ENCODE peak calls at places on chromosomes 7 and 10, in ten cellular contexts. H, O, Y, Z, P, G, C, Q, I and R are unnamed samples. For H3K27me3, the result is how much of the 10 kb centered on the place peaks cover.

GRCh38 chr10:104831272-104831671 is 190.2 kb downstream of the SORCS3 start:
- ATAC-seq in Q (no peak), I (no peak), G (no peak), O (no peak), P (no peak), Y (no peak), C (no peak), H (no peak), Z (no peak), R (no peak)

GRCh38 chr7:2965745-2966270 is 77.9 kb downstream of the CARD11 start:
- ATAC-seq in O (no peak), C (no peak), Q (no peak), P (no peak), Y (no peak), H (no peak), G (no peak), Z (no peak), I (no peak), R (no peak)

GRCh38 chr10:84008878-84009277 is 130.4 kb upstream of the GHITM start:
- ATAC-seq in P (no peak), Y (no peak), G (no peak), O (no peak), H (no peak), Z (no peak), C (no peak), Q (peak), I (no peak), R (no peak)

GRCh38 chr7:130667593-130668257 is 823 bp downstream of the COPG2 start:
- ATAC-seq in H (no peak), Z (peak), O (no peak), P (no peak), Q (peak), C (no peak), G (no peak), Y (no peak), I (no peak), R (no peak)

GRCh38 chr10:775245-776075 is 86.0 kb upstream of the DIP2C start:
- ATAC-seq in P (peak), Q (no peak), I (no peak), C (peak), Y (peak), Z (no peak), H (no peak), O (peak), G (no peak), R (peak)

GRCh38 chr10:105056413-105056812 is 415.3 kb downstream of the SORCS3 start:
- ATAC-seq in Y (no peak), Z (no peak), G (no peak), Q (no peak), I (no peak), C (no peak), P (no peak), H (no peak), O (no peak), R (no peak)

GRCh38 chr7:79504607-79505389 is 51.3 kb upstream of the MAGI2 start:
- ATAC-seq in O (peak), C (peak), G (peak), Q (no peak), H (no peak), Z (no peak), Y (peak), P (peak), I (no peak), R (no peak)

GRCh38 chr10:34768972-34769330 is 46.1 kb downstream of the PARD3 start:
- ATAC-seq in G (peak), Z (no peak), Y (peak), O (peak), Q (no peak), I (no peak), C (peak), P (peak), H (no peak), R (no peak)

GRCh38 chr7:142542097-142542496 is 207.2 kb upstream of the PRSS1 start:
- ATAC-seq in Q (no peak), I (no peak), Y (no peak), Z (no peak), C (no peak), H (no peak), P (no peak), O (no peak), G (no peak), R (no peak)

GRCh38 chr7:28940741-28941385 is 17.3 kb downstream of the TRIL start:
- ATAC-seq in P (no peak), Z (no peak), H (no peak), G (no peak), O (no peak), I (no peak), C (no peak), Y (no peak), Q (no peak), R (no peak)

GRCh38 chr7:28939844-28940243 is 18.3 kb downstream of the TRIL start:
- ATAC-seq in Q (no peak), G (no peak), C (no peak), H (no peak), O (no peak), P (no peak), Z (no peak), Y (no peak), I (no peak), R (no peak)

GRCh38 chr7:28937103-28937502 is 21.0 kb downstream of the TRIL start:
- ATAC-seq in Y (no peak), H (no peak), P (no peak), C (no peak), Q (no peak), Z (no peak), O (no peak), I (no peak), G (no peak), R (no peak)

GRCh38 chr7:28937593-28937992 is 20.5 kb downstream of the TRIL start:
- ATAC-seq in Q (no peak), C (no peak), Z (no peak), Y (peak), G (no peak), O (no peak), H (no peak), I (no peak), P (no peak), R (no peak)

GRCh38 chr7:28939367-28939766 is 18.8 kb downstream of the TRIL start:
- ATAC-seq in Y (no peak), I (no peak), H (no peak), C (no peak), Q (no peak), O (no peak), G (no peak), Z (no peak), P (no peak), R (no peak)
- H3K27ac ChIP-seq in Y (no peak), I (no peak), H (no peak), C (no peak), Q (no peak), O (no peak), G (no peak), Z (no peak), P (no peak), R (no peak)

DNA sequence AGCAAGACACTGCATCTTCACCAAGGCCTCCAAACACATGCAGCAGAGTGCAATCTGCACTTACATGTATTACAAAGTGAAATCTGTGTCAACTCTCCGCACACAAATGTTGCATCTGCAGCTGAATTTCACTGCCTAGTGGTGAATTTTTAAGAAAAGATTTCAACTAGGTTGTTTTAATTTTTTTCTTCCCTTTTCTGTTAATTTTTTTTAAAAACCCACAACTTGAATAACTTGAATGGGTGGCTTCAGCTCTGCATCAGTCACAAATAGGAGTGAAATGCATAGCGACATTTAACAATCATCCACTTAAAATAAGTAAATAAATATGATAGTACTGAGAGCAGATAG is 5.9 kb downstream of the HOXA13 start:
- ATAC-seq in G (no peak), Y (no peak), Z (no peak), Q (no peak), O (no peak), P (no peak), I (no peak), C (no peak), H (no peak), R (no peak)
- H3K27me3 ChIP-seq in G (half or more), Y (half or more), Z (half or more), Q (half or more), O (half or more), P (under half), I (half or more), C (half or more), H (half or more), R (half or more)

DNA sequence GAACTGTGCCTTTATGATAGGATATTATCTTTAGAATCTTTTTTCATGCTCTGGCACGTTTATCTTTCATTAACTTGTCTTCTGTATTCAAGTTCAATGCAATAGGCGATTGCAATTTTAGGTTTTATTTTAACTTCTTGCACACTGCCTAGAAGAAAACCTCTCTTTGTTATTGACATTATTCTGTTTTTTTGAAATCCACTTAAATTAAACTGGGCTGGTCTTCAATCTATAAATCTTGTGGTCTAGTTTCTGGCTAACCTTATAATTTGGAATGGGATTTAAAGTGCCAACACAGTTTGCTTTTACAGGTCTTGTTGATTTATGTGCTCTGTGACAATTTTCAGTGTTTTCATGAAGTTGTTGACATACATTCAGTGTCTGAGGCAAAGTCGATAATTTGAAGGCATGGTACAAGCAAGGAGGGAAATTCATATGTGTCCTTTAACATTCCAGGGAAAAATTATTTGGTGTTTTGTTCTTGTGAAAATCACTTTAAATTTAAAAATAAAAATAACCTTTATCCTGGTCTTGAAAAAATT is 240.9 kb downstream of the KIAA1217 start:
- ATAC-seq in P (no peak), I (peak), Y (no peak), Z (no peak), Q (no peak), H (no peak), O (no peak), G (no peak), C (no peak), R (no peak)
- H3K27ac ChIP-seq in P (no peak), I (no peak), Y (peak), Z (no peak), Q (no peak), H (no peak), O (peak), G (no peak), C (peak), R (no peak)

GRCh38 chr7:35024298-35024697 is 13.0 kb downstream of the DPY19L1 start:
- ATAC-seq in G (no peak), Z (no peak), I (no peak), H (no peak), C (no peak), Y (no peak), Q (no peak), O (no peak), P (no peak), R (no peak)
- H3K27me3 ChIP-seq in G (under half), Z (under half), I (under half), H (under half), C (under half), Y (under half), Q (under half), O (under half), P (under half), R (under half)

DNA sequence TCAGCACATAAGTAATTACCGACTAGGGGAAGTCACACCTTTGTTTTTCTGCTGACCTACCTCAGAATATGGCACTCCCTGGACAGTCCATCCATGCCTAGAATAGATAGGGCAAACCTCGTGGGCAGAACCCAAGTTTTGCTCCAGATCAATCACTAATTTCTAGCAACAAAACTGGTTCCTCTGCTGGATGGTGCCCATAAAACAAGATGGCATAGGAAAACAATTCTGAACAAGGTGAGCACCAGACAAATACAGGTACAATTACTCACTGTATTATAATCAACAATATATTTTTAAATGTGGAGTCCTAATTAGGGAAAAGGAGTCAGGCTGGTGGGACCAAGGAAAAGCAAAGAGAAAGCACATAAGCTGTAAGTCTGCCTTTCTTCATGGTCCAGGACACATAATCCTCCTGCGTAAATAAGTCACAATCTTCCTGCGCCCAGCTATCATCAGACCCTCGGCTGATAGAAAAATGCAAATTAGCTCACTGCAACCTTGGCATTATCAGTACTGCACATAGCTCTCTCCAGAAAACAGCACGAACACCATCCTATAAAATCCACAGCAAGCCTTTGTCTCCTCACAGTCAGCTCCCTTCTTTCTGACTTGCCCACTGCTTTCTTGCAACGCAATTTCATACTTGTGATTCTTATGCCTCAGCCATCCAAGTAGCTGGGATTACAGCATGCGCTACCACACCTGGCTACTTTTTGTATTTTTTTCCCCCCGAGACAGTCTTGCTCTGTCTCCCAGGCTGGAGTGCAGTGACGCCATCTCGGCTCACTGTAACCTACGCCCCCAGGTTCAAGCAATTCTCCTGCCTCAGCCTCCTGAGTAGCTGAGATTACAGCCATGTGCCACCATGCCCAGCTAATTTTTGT is 15.1 kb downstream of the URGCP start:
- ATAC-seq in C (no peak), Y (no peak), I (peak), Z (no peak), G (no peak), P (no peak), Q (peak), H (no peak), O (no peak), R (no peak)
- H3K27ac ChIP-seq in C (no peak), Y (no peak), I (no peak), Z (no peak), G (no peak), P (no peak), Q (no peak), H (no peak), O (no peak), R (no peak)